ENCODE peak calls at places on chromosomes 1 and 21, in five cellular contexts. Z is posterior vena cava, U is SIG-M5, W is activated T-helper 1 cell treated with Interleukin-2 at 50 U/mL for 16 hours, D is NCI-H1105. A is an unnamed sample.
A peak's percentile ranks its signal among the peaks of the same experiment; 100 is the strongest.

GRCh38 chr21:36788116-36788515 is 89.2 kb downstream of the SIM2 start:
- DNase-seq in Z (no peak), U (no peak), W (no peak), D (no peak), A (no peak)

GRCh38 chr1:15702722-15703550 is 18.8 kb downstream of the PLEKHM2 start:
- DNase-seq in Z (no peak), U (no peak), W (no peak), D (no peak), A (no peak)

GRCh38 chr1:174965006-174965971 is 34.5 kb upstream of the CACYBP start:
- DNase-seq in Z (no peak), U (no peak), W (no peak), D (no peak), A (peak; percentile 26)

GRCh38 chr21:45857761-45858160 is 123.8 kb upstream of the COL6A1 start:
- DNase-seq in Z (peak; percentile 42), U (no peak), W (no peak), D (no peak), A (no peak)

GRCh38 chr1:184212649-184213314 is 161.3 kb downstream of the TSEN15 start:
- DNase-seq in Z (no peak), U (peak; percentile 54), W (no peak), D (no peak), A (no peak)

GRCh38 chr1:226733309-226733708 is 5.8 kb downstream of the ITPKB start:
- DNase-seq in Z (no peak), U (no peak), W (no peak), D (no peak), A (no peak)

GRCh38 chr1:26370591-26371382 is 1.8 kb downstream of the ZNF683 start:
- DNase-seq in Z (no peak), U (no peak), W (no peak), D (no peak), A (no peak)

GRCh38 chr1:59692591-59692990 is 122.2 kb upstream of the HOOK1 start:
- DNase-seq in Z (no peak), U (peak; percentile 87), W (no peak), D (peak; percentile 61), A (no peak)

GRCh38 chr1:25145775-25146381 is 86.4 kb downstream of the SYF2 start:
- DNase-seq in Z (no peak), U (no peak), W (no peak), D (no peak), A (no peak)

GRCh38 chr21:39048574-39048973 is 134.7 kb downstream of the PSMG1 start:
- DNase-seq in Z (no peak), U (no peak), W (no peak), D (no peak), A (no peak)

GRCh38 chr1:31027693-31028526 is 37.6 kb downstream of the PUM1 start:
- DNase-seq in Z (no peak), U (peak; percentile 81), W (no peak), D (no peak), A (no peak)